ENCODE peak calls at places on chromosomes 5 and 9, in six cellular contexts. S, Y, I, O, U and G are unnamed samples.

GRCh38 chr5:100566382-100567141 is 31.4 kb downstream of the FAM174A start:
- DNase-seq in Y (no peak), U (no peak), I (no peak), O (no peak), S (no peak), G (no peak)

GRCh38 chr9:129012343-129012742 is 15.8 kb downstream of the SH3GLB2 start:
- DNase-seq in S (no peak), O (no peak), I (no peak), Y (no peak), U (no peak), G (no peak)

GRCh38 chr9:90020277-90020871 is 415.6 kb downstream of the GADD45G start:
- DNase-seq in Y (no peak), O (no peak), I (no peak), U (no peak), S (no peak), G (no peak)

GRCh38 chr5:151020304-151021031 is at the start of gene GPX3:
- DNase-seq in U (no peak), I (peak; percentile 89), S (peak; percentile 90), Y (peak; percentile 93), O (peak; percentile 38), G (peak; percentile 11)

GRCh38 chr5:164345173-164345572 is 839.8 kb downstream of the MAT2B start:
- DNase-seq in U (no peak), I (no peak), S (no peak), Y (no peak), O (no peak), G (no peak)

GRCh38 chr5:80187691-80188090 is 68.2 kb downstream of the SERINC5 start:
- DNase-seq in S (no peak), I (no peak), O (no peak), Y (no peak), U (no peak), G (no peak)

GRCh38 chr9:95780121-95780520 is 95.4 kb upstream of the ERCC6L2 start:
- DNase-seq in Y (no peak), O (no peak), I (no peak), S (no peak), U (no peak), G (no peak)

GRCh38 chr5:142800776-142801494 is 30.8 kb downstream of the ARHGAP26 start:
- DNase-seq in S (peak; percentile 62), Y (no peak), I (no peak), U (no peak), O (peak; percentile 30), G (peak; percentile 54)

GRCh38 chr5:96297290-96297689 is 135.8 kb downstream of the PCSK1 start:
- DNase-seq in Y (no peak), S (no peak), O (no peak), U (no peak), I (no peak), G (no peak)

GRCh38 chr9:75539558-75539957 is 350.9 kb upstream of the PCSK5 start:
- DNase-seq in S (no peak), Y (no peak), U (no peak), I (no peak), O (no peak), G (no peak)

GRCh38 chr5:179343021-179343781 is 2.1 kb downstream of the ADAMTS2 start:
- DNase-seq in Y (no peak), O (no peak), S (no peak), U (no peak), I (peak; percentile 33), G (no peak)

GRCh38 chr5:135560858-135561257 is 17.9 kb downstream of the CXCL14 start:
- DNase-seq in U (peak; percentile 65), I (peak; percentile 89), O (peak; percentile 62), Y (peak; percentile 69), S (peak; percentile 73), G (no peak)